ENCODE peak calls at places on chromosomes 6 and 20, in eight cellular contexts. One of them, this sample, is unnamed.
A peak's percentile ranks its signal among the peaks of the same experiment; 100 is the strongest.

GRCh38 chr6:91730710-91731109 is 1143.8 kb upstream of the MAP3K7 start:
- DNase-seq in T-helper 9 cell: no peak
- DNase-seq in HEK293T: no peak
- DNase-seq in tibial artery: no peak
- DNase-seq in head of caudate nucleus: no peak
- DNase-seq in Calu3: no peak
- DNase-seq in A172: no peak
- DNase-seq in Jurkat, Clone E6-1: no peak
- DNase-seq in this sample: no peak

GRCh38 chr6:20943036-20943627 is 408.9 kb downstream of the CDKAL1 start:
- DNase-seq in T-helper 9 cell: no peak
- DNase-seq in HEK293T: no peak
- DNase-seq in tibial artery: no peak
- DNase-seq in head of caudate nucleus: no peak
- DNase-seq in Calu3: no peak
- DNase-seq in A172: no peak
- DNase-seq in Jurkat, Clone E6-1: no peak
- DNase-seq in this sample: no peak

GRCh38 chr6:116439572-116439971 is 21.6 kb upstream of the CALHM6 start:
- DNase-seq in T-helper 9 cell: no peak
- DNase-seq in HEK293T: no peak
- DNase-seq in tibial artery: no peak
- DNase-seq in head of caudate nucleus: no peak
- DNase-seq in Calu3: no peak
- DNase-seq in A172: no peak
- DNase-seq in Jurkat, Clone E6-1: no peak
- DNase-seq in this sample: no peak

GRCh38 chr6:44045672-44046015 is 81.6 kb downstream of the MRPL14 start:
- DNase-seq in T-helper 9 cell: no peak
- DNase-seq in HEK293T: no peak
- DNase-seq in tibial artery: no peak
- DNase-seq in head of caudate nucleus: peak; percentile 78
- DNase-seq in Calu3: no peak
- DNase-seq in A172: no peak
- DNase-seq in Jurkat, Clone E6-1: no peak
- DNase-seq in this sample: peak; percentile 86

GRCh38 chr6:126170875-126171489 is 168.9 kb upstream of the CENPW start:
- DNase-seq in T-helper 9 cell: no peak
- DNase-seq in HEK293T: peak; percentile 45
- DNase-seq in tibial artery: no peak
- DNase-seq in head of caudate nucleus: no peak
- DNase-seq in Calu3: peak; percentile 17
- DNase-seq in A172: peak; percentile 14
- DNase-seq in Jurkat, Clone E6-1: peak; percentile 28
- DNase-seq in this sample: no peak

GRCh38 chr20:32495217-32495565 is 89.9 kb downstream of the NOL4L start:
- DNase-seq in T-helper 9 cell: no peak
- DNase-seq in HEK293T: no peak
- DNase-seq in tibial artery: no peak
- DNase-seq in head of caudate nucleus: no peak
- DNase-seq in Calu3: no peak
- DNase-seq in A172: no peak
- DNase-seq in Jurkat, Clone E6-1: no peak
- DNase-seq in this sample: peak; percentile 57

GRCh38 chr6:33923857-33924514 is 120.2 kb upstream of the MLN start:
- DNase-seq in T-helper 9 cell: no peak
- DNase-seq in HEK293T: no peak
- DNase-seq in tibial artery: no peak
- DNase-seq in head of caudate nucleus: no peak
- DNase-seq in Calu3: peak; percentile 28
- DNase-seq in A172: no peak
- DNase-seq in Jurkat, Clone E6-1: peak; percentile 70
- DNase-seq in this sample: no peak

GRCh38 chr6:24522090-24522820 is 27.5 kb downstream of the ALDH5A1 start:
- DNase-seq in T-helper 9 cell: no peak
- DNase-seq in HEK293T: no peak
- DNase-seq in tibial artery: no peak
- DNase-seq in head of caudate nucleus: no peak
- DNase-seq in Calu3: no peak
- DNase-seq in A172: peak; percentile 9
- DNase-seq in Jurkat, Clone E6-1: peak; percentile 68
- DNase-seq in this sample: no peak

GRCh38 chr20:4457566-4458543 is 263.9 kb upstream of the PRND start:
- DNase-seq in T-helper 9 cell: no peak
- DNase-seq in HEK293T: no peak
- DNase-seq in tibial artery: no peak
- DNase-seq in head of caudate nucleus: no peak
- DNase-seq in Calu3: no peak
- DNase-seq in A172: no peak
- DNase-seq in Jurkat, Clone E6-1: no peak
- DNase-seq in this sample: no peak

GRCh38 chr6:125611573-125612399 is 137.6 kb upstream of the HEY2 start:
- DNase-seq in T-helper 9 cell: no peak
- DNase-seq in HEK293T: peak; percentile 52
- DNase-seq in tibial artery: peak; percentile 75
- DNase-seq in head of caudate nucleus: peak; percentile 22
- DNase-seq in Calu3: no peak
- DNase-seq in A172: peak; percentile 63
- DNase-seq in Jurkat, Clone E6-1: no peak
- DNase-seq in this sample: no peak